ENCODE peak calls at places on chromosomes 4 and X, in nine cellular contexts. I is mucosa of descending colon, A is heart right ventricle, R is heart left ventricle, T is HCT116, X is right lobe of liver, M is HepG2, W is pancreas, V is body of pancreas. S is an unnamed sample. For H3K36me3, the result is how much of the 10 kb centered on the place peaks cover.

GRCh38 chr4:163540977-163541376 is 46.5 kb downstream of the TMA16 start:
- ATAC-seq in X (no peak), R (no peak), T (no peak), A (no peak), V (no peak), W (no peak), I (peak), M (no peak), S (no peak)

GRCh38 chr4:168839758-168840385 is 170.2 kb downstream of the CBR4 start:
- ATAC-seq in M (no peak), R (peak), A (peak), I (peak), T (no peak), V (peak), X (peak), W (no peak), S (peak)

GRCh38 chr4:32030406-32030805 is 1310.2 kb downstream of the PCDH7 start:
- ATAC-seq in T (no peak), I (no peak), W (no peak), A (no peak), M (no peak), V (no peak), X (no peak), R (no peak), S (no peak)

GRCh38 chr4:8235686-8236085 is 33.9 kb upstream of the HTRA3 start:
- ATAC-seq in I (no peak), X (no peak), M (no peak), W (no peak), A (no peak), R (no peak), V (no peak), T (no peak), S (no peak)

GRCh38 chrX:8913665-8914409 is 112.7 kb upstream of the FAM9A start:
- ATAC-seq in X (peak), I (peak), R (peak), W (no peak), T (no peak), V (no peak), A (peak), M (no peak), S (peak)

GRCh38 chr4:101321481-101322042 is 25.8 kb downstream of the PPP3CA start:
- ATAC-seq in A (no peak), I (no peak), W (no peak), R (no peak), X (no peak), V (no peak), M (no peak), T (no peak), S (no peak)

GRCh38 chr4:189069782-189070181 is 870.9 kb upstream of the FRG1 start:
- ATAC-seq in W (no peak), I (no peak), A (no peak), X (no peak), T (no peak), R (no peak), M (no peak), V (no peak), S (no peak)

GRCh38 chr4:106245176-106245575 is 70.8 kb downstream of the TBCK start:
- ATAC-seq in X (no peak), A (no peak), R (no peak), I (no peak), W (no peak), V (no peak), M (no peak), T (no peak), S (no peak)

GRCh38 chr4:26594778-26595177 is 10.9 kb downstream of the TBC1D19 start:
- ATAC-seq in R (no peak), T (no peak), M (no peak), W (no peak), V (no peak), A (no peak), I (no peak), X (no peak), S (no peak)

GRCh38 chr4:153318696-153319320 is 25.7 kb upstream of the MND1 start:
- ATAC-seq in V (peak), A (peak), I (peak), T (peak), X (peak), W (peak), M (peak), R (peak), S (peak)

GRCh38 chr4:158895797-158896442 is 127.1 kb downstream of the FNIP2 start:
- ATAC-seq in W (no peak), R (no peak), X (no peak), A (peak), T (peak), M (peak), V (no peak), I (peak), S (no peak)

GRCh38 chrX:20452487-20452886 is 185.8 kb upstream of the RPS6KA3 start:
- ATAC-seq in V (no peak), M (no peak), I (no peak), R (no peak), X (no peak), W (no peak), T (no peak), A (no peak), S (no peak)

GRCh38 chrX:1308476-1308875 is 28.1 kb upstream of the IL3RA start:
- ATAC-seq in T (no peak), M (no peak), I (no peak), V (no peak), X (no peak), A (no peak), W (no peak), R (no peak), S (no peak)

GRCh38 chr4:129578336-129578735 is 482.4 kb downstream of the C4orf33 start:
- ATAC-seq in X (no peak), W (no peak), T (no peak), V (no peak), A (no peak), I (no peak), M (no peak), R (no peak), S (no peak)

GRCh38 chr4:76385974-76386373 is 35.0 kb downstream of the CCDC158 start:
- ATAC-seq in R (no peak), X (no peak), M (no peak), T (no peak), I (no peak), V (no peak), W (no peak), A (no peak), S (no peak)

GRCh38 chr4:152843476-152844107 is 63.8 kb downstream of the ARFIP1 start:
- ATAC-seq in X (no peak), M (no peak), I (peak), T (no peak), V (no peak), R (no peak), A (no peak), W (no peak), S (no peak)

GRCh38 chrX:8731579-8732395 is at the start of gene ANOS1:
- ATAC-seq in X (peak), R (peak), V (peak), W (peak), I (peak), A (peak), M (peak), T (no peak), S (peak)

GRCh38 chr4:186669735-186670134 is 53.9 kb downstream of the FAT1 start:
- ATAC-seq in V (no peak), W (peak), M (peak), X (peak), T (no peak), I (no peak), R (peak), A (peak), S (no peak)

GRCh38 chr4:107838138-107838618 is 13.4 kb downstream of the SGMS2 start:
- ATAC-seq in A (no peak), M (no peak), X (no peak), I (peak), R (peak), T (no peak), W (no peak), V (no peak), S (peak)

GRCh38 chr4:67327245-67327860 is 217.9 kb downstream of the CENPC start:
- ATAC-seq in M (peak), T (peak), X (peak), V (peak), A (no peak), W (peak), R (peak), I (peak), S (no peak)

GRCh38 chrX:150063138-150063518 is 124.8 kb upstream of the EOLA2 start:
- ATAC-seq in W (no peak), X (no peak), V (no peak), T (no peak), M (no peak), R (no peak), I (no peak), A (no peak), S (no peak)

GRCh38 chr4:123497328-123497727 is 100.7 kb downstream of the SPRY1 start:
- ATAC-seq in I (no peak), M (no peak), R (no peak), A (no peak), W (no peak), V (no peak), X (no peak), T (no peak), S (no peak)

GRCh38 chrX:40248822-40249221 is 151.1 kb upstream of the BCOR start:
- ATAC-seq in M (no peak), W (no peak), X (no peak), A (no peak), I (no peak), V (no peak), T (no peak), R (no peak), S (no peak)

GRCh38 chrX:76931518-76931917 is 504.0 kb downstream of the MAGEE1 start:
- ATAC-seq in I (no peak), M (no peak), T (no peak), V (no peak), A (no peak), R (no peak), X (no peak), W (no peak), S (no peak)

GRCh38 chrX:77668391-77669237 is 117.4 kb downstream of the ATRX start:
- ATAC-seq in W (peak), R (peak), A (peak), I (no peak), X (peak), V (peak), M (no peak), T (no peak), S (no peak)

GRCh38 chr4:145722561-145722960 is 42.6 kb downstream of the C4orf51 start:
- ATAC-seq in A (no peak), M (peak), R (peak), T (peak), W (no peak), I (no peak), V (no peak), X (no peak), S (no peak)

GRCh38 chr4:128347175-128347868 is 59.7 kb upstream of the PGRMC2 start:
- ATAC-seq in A (no peak), I (no peak), R (peak), V (peak), T (no peak), X (peak), M (no peak), W (peak), S (peak)

GRCh38 chr4:111128327-111128726 is 505.4 kb upstream of the PITX2 start:
- ATAC-seq in I (no peak), W (no peak), R (no peak), T (no peak), A (no peak), X (no peak), M (no peak), V (no peak), S (no peak)

GRCh38 chr4:40200881-40201797 is 4.3 kb downstream of the RHOH start:
- ATAC-seq in T (no peak), W (no peak), I (peak), V (no peak), X (no peak), A (no peak), M (no peak), R (peak), S (no peak)

GRCh38 chrX:139739138-139739537 is 31.2 kb upstream of the MCF2 start:
- ATAC-seq in T (no peak), A (no peak), V (no peak), W (no peak), X (no peak), M (no peak), R (no peak), I (no peak), S (no peak)

GRCh38 chr4:186243331-186243730 is 16.0 kb downstream of the KLKB1 start:
- ATAC-seq in V (no peak), W (no peak), X (no peak), M (no peak), R (no peak), A (no peak), I (no peak), T (no peak), S (no peak)

GRCh38 chr4:139015948-139016451 is 419 bp downstream of the NOCT start:
- ATAC-seq in T (no peak), M (peak), I (peak), A (peak), V (peak), X (peak), R (no peak), W (no peak), S (peak)

GRCh38 chr4:2953496-2953895 is 9.7 kb downstream of the NOP14 start:
- ATAC-seq in T (no peak), R (no peak), A (peak), I (no peak), W (no peak), V (no peak), X (peak), M (no peak), S (no peak)

GRCh38 chr4:185710487-185710995 is 101.5 kb downstream of the SORBS2 start:
- ATAC-seq in W (no peak), V (no peak), T (no peak), M (no peak), I (no peak), X (peak), R (peak), A (peak), S (no peak)

GRCh38 chr4:38193464-38193863 is 233.3 kb downstream of the PTTG2 start:
- ATAC-seq in M (no peak), T (no peak), V (no peak), R (peak), W (no peak), X (peak), I (no peak), A (no peak), S (no peak)

GRCh38 chr4:1810765-1811164 is 17.7 kb downstream of the FGFR3 start:
- ATAC-seq in M (peak), W (no peak), X (no peak), A (peak), I (no peak), V (peak), T (no peak), R (peak), S (no peak)
- H3K36me3 ChIP-seq in M (under half), W (under half), X (under half), A (under half), I (under half), V (under half), T (under half), R (under half), S (under half)

DNA sequence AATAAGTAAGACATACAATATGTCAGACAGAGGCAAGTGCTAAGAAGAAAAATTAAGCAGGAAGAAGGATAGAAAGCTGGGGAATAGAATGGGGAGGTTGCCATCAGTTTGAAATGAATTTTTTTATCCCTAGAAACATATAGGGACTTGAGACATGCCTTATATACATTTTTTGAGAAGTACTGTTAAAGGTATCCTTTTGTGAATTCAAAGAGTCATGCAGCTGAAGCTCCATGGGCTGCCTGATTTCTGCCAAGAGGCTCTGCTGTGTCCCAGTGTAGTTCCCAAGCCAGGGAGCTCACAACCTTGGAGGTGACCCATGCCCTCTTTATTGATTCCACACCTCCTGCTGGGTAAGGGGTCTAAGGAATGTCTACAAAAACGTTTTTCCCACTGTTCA is 564.6 kb upstream of the DIPK2B start:
- ATAC-seq in V (no peak), A (no peak), T (no peak), X (no peak), R (no peak), I (no peak), M (no peak), W (no peak), S (no peak)
- H3K36me3 ChIP-seq in V (under half), A (under half), T (under half), X (under half), R (under half), I (under half), M (under half), W (under half), S (under half)

DNA sequence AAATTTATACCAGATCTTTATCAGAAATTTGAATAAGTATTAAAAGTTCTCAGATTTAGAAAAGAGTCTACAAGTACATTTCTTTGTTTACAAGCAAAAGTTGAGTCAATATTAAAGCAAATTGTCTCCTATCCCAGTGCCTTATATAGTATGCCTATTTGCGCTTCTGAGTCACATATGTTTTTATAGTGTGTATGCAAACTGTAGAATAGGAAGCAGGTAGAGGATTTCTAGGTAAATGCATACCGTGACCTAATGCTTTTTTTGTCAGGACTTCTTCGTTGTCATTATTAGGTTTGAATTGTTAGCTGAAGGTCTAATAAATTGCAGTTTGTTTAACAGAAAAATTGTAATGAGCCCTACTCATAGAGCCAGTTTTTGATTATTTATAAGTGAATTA is 22.2 kb downstream of the CEP44 start:
- ATAC-seq in W (no peak), T (no peak), V (no peak), M (no peak), A (no peak), X (no peak), I (no peak), R (no peak), S (no peak)
- H3K36me3 ChIP-seq in W (under half), T (under half), V (under half), M (under half), A (under half), X (under half), I (under half), R (half or more), S (under half)

GRCh38 chr4:15682340-15682725 is 706 bp downstream of the FAM200B start:
- ATAC-seq in V (no peak), I (no peak), T (no peak), W (no peak), X (no peak), M (no peak), R (no peak), A (peak), S (no peak)

GRCh38 chr4:15681067-15681371 is 608 bp upstream of the FAM200B start:
- ATAC-seq in A (no peak), I (no peak), X (no peak), W (no peak), V (no peak), R (no peak), T (no peak), M (no peak), S (no peak)

GRCh38 chr4:15681372-15682339 is at the start of gene FAM200B:
- ATAC-seq in T (peak), M (peak), V (peak), I (peak), R (peak), W (peak), A (peak), X (peak), S (peak)

GRCh38 chr4:15684498-15684897 is 2.9 kb downstream of the FAM200B start:
- ATAC-seq in I (no peak), W (no peak), X (no peak), A (no peak), M (no peak), V (no peak), R (no peak), T (no peak), S (no peak)

DNA sequence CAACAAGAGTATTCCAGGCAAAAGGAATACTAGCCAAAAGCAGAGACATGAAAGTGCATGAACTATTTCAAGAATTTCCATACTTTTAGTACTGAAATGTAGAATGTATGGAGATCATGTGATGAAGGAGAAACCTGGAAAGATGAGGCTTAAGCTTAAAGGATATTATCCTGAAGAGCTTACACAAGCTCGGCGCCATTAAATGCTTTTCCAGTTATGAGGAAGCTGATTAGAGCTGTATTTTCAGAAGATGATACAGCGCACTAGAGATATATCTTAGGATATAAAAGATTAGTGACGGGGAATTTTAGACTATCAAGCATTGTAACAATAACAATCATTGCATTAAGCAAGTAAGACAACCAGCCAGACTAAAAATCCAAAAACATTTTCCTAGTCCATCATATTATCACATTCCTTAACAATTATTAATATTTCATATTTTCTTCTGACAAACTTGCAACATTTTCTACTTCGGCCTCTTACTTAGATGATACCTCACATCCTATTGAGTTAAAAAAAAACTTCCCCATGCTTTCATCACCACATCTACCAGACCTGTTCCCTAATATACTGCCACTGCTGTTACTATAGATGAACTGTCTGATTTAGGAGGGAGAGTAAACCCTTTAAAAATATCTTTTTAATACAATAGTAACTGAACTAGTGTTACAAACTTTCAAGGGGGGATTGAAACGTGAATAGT is 1.3 kb downstream of the FAM200B start:
- ATAC-seq in W (no peak), I (no peak), T (no peak), A (no peak), X (no peak), M (no peak), R (no peak), V (no peak), S (no peak)
- H3K36me3 ChIP-seq in W (under half), I (under half), T (under half), A (under half), X (under half), M (under half), R (under half), V (under half), S (under half)

S was measured in gastroesophageal sphincter.